ENCODE peak calls at places on chromosomes 4 and X, in five cellular contexts. O is GM12878, Y is K562, X is H1, S is HepG2. D is an unnamed sample.

GRCh38 chrX:115324194-115324593 is 34.7 kb downstream of the LUZP4 start:
- DNase-seq in O (no peak), Y (no peak), X (no peak), S (no peak), D (no peak)

GRCh38 chrX:107871136-107871535 is 45.5 kb downstream of the MID2 start:
- DNase-seq in O (no peak), Y (no peak), X (no peak), S (no peak), D (no peak)

GRCh38 chrX:85992811-85993229 is 54.5 kb downstream of the CHM start:
- DNase-seq in O (no peak), Y (peak), X (no peak), S (peak), D (peak)

GRCh38 chr4:150387983-150388382 is 194.0 kb upstream of the MAB21L2 start:
- DNase-seq in O (no peak), Y (no peak), X (no peak), S (no peak), D (no peak)

GRCh38 chrX:137742846-137743245 is 176.9 kb downstream of the ZIC3 start:
- DNase-seq in O (no peak), Y (no peak), X (no peak), S (no peak), D (no peak)

GRCh38 chr4:156503119-156503518 is 468.5 kb downstream of the PDGFC start:
- DNase-seq in O (no peak), Y (no peak), X (no peak), S (no peak), D (no peak)

GRCh38 chr4:83449009-83449408 is 6.6 kb downstream of the HELQ start:
- DNase-seq in O (no peak), Y (no peak), X (no peak), S (no peak), D (no peak)

GRCh38 chr4:123037809-123038208 is 115.4 kb upstream of the NUDT6 start:
- DNase-seq in O (no peak), Y (peak), X (no peak), S (peak), D (no peak)

GRCh38 chr4:137065306-137065705 is 467.0 kb downstream of the PCDH18 start:
- DNase-seq in O (no peak), Y (no peak), X (no peak), S (no peak), D (no peak)

GRCh38 chr4:40731792-40732245 is 17.9 kb upstream of the NSUN7 start:
- DNase-seq in O (no peak), Y (no peak), X (no peak), S (peak), D (no peak)

GRCh38 chr4:83604315-83604714 is 68.4 kb downstream of the GPAT3 start:
- DNase-seq in O (no peak), Y (no peak), X (no peak), S (no peak), D (no peak)

GRCh38 chrX:120408168-120408567 is 46.3 kb downstream of the ATP1B4 start:
- DNase-seq in O (no peak), Y (no peak), X (no peak), S (no peak), D (no peak)

GRCh38 chr4:94714360-94714759 is 43.4 kb upstream of the BMPR1B start:
- DNase-seq in O (no peak), Y (no peak), X (no peak), S (no peak), D (no peak)

GRCh38 chrX:64570204-64570603 is 175.0 kb upstream of the MTMR8 start:
- DNase-seq in O (no peak), Y (no peak), X (peak), S (no peak), D (no peak)

GRCh38 chr4:138636791-138637190 is 378.8 kb upstream of the NOCT start:
- DNase-seq in O (no peak), Y (no peak), X (no peak), S (no peak), D (no peak)

GRCh38 chr4:144357970-144358369 is 217.5 kb upstream of the GYPA start:
- DNase-seq in O (no peak), Y (no peak), X (no peak), S (no peak), D (no peak)

GRCh38 chr4:147879676-147880075 is 147.8 kb downstream of the ARHGAP10 start:
- DNase-seq in O (no peak), Y (no peak), X (no peak), S (no peak), D (no peak)

GRCh38 chr4:185580699-185581098 is 45.4 kb upstream of the PDLIM3 start:
- DNase-seq in O (no peak), Y (no peak), X (peak), S (no peak), D (no peak)

GRCh38 chr4:47486306-47486705 is 1.2 kb downstream of the ATP10D start:
- DNase-seq in O (no peak), Y (no peak), X (no peak), S (no peak), D (no peak)

GRCh38 chr4:4386296-4386735 is 586 bp upstream of the NSG1 start:
- DNase-seq in O (no peak), Y (no peak), X (peak), S (no peak), D (no peak)

GRCh38 chrX:71105638-71106037 is 902 bp downstream of the CXorf65 start:
- DNase-seq in O (no peak), Y (no peak), X (no peak), S (no peak), D (no peak)

GRCh38 chrX:137891431-137891830 is 325.5 kb downstream of the ZIC3 start:
- DNase-seq in O (no peak), Y (no peak), X (no peak), S (no peak), D (no peak)

GRCh38 chr4:137632842-137633241 is 100.5 kb upstream of the PCDH18 start:
- DNase-seq in O (no peak), Y (no peak), X (no peak), S (no peak), D (no peak)

GRCh38 chrX:109847257-109848187 is 114.5 kb upstream of the ACSL4 start:
- DNase-seq in O (no peak), Y (peak), X (no peak), S (peak), D (no peak)

DNA sequence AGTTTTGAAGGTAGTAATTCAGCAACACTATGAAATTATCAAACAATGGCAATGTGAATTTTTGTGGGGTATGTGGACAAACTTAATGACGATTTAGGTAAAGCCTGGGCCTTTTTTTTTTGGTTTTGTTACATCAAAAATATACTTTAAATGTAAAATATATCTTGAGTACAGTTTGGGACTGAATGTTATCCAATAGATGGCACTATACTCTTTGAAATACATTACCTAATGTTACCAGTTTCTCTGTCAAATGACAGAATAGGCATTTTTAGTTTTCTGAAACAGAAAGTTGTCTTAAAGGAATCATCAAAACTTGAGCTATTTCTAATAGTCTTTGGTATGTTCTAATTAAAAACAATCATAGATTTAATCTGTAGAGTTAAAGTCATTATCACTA is 1651.9 kb downstream of the C4orf33 start:
- DNase-seq in O (no peak), Y (no peak), X (no peak), S (no peak), D (peak)
- TF ChIP-seq JUND in O (no peak), Y (no peak), X (no peak), S (no peak), D (no peak)

DNA sequence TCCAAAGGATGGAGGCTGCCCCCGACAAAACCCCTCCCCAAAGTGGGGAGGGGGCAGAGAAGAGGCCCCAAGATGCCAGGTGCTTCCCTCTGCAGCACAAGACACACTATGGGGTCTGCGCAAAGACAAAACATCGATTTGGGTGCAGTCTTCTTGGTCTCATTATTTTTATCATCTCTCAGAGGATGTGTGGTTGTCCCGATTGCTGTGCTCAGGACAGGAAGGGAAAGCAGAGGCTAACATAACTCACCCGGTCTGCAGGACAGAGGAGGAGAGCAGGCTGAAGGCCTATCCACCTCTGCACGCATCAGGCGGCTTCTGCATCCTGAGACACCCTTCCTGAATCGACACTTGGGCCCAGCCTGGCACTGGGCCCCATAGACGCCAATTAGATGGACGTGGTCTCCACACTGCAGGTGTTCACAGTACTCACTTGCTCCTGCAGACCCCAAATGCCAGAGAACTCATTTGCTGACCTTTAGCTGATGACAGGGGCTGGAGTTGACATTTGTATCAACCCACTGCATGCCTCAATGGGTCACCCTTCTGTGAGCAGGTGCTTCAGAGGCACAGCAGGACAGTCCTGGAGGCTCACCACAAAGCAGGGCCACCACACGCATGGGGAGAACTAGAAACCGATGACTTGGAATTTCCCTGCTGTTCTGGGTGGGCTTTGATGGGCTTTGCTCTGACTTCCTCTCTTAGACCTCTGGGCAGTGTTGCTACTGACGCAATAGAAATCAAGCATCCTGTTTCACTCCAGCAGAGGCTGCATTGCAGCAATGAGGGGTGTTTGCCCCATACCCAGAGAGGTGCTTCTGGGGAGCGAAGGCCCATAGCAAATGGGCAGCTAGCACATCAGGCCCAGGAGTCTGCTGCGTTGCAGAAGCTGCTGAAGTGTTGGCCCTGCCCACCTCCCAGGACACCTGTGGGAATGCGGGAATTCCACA is 96.3 kb upstream of the ENPP6 start:
- DNase-seq in O (peak), Y (no peak), X (peak), S (no peak), D (no peak)
- TF ChIP-seq EZH2 in O (no peak), Y (no peak), X (no peak), S (no peak), D (no peak)

GRCh38 chr4:13559414-13559813 is 15.1 kb upstream of the NKX3-2 start:
- DNase-seq in O (no peak), Y (no peak), X (no peak), S (no peak), D (no peak)

GRCh38 chr4:13555325-13555724 is 11.0 kb upstream of the NKX3-2 start:
- DNase-seq in O (no peak), Y (no peak), X (no peak), S (no peak), D (no peak)

GRCh38 chr4:13561673-13562072 is 17.4 kb upstream of the NKX3-2 start:
- DNase-seq in O (no peak), Y (no peak), X (no peak), S (peak), D (no peak)

GRCh38 chr4:13562876-13563275 is 18.6 kb upstream of the NKX3-2 start:
- DNase-seq in O (no peak), Y (no peak), X (no peak), S (no peak), D (no peak)

GRCh38 chr4:13558881-13559280 is 14.6 kb upstream of the NKX3-2 start:
- DNase-seq in O (no peak), Y (no peak), X (no peak), S (no peak), D (no peak)
- TF ChIP-seq JUND in O (no peak), Y (no peak), X (no peak), S (no peak), D (no peak)

GRCh38 chr4:89110541-89110985 is 770 bp upstream of the TIGD2 start:
- DNase-seq in O (no peak), Y (peak), X (peak), S (no peak), D (no peak)
- TF ChIP-seq EZH2 in O (no peak), Y (no peak), X (peak), S (no peak), D (no peak)

DNA sequence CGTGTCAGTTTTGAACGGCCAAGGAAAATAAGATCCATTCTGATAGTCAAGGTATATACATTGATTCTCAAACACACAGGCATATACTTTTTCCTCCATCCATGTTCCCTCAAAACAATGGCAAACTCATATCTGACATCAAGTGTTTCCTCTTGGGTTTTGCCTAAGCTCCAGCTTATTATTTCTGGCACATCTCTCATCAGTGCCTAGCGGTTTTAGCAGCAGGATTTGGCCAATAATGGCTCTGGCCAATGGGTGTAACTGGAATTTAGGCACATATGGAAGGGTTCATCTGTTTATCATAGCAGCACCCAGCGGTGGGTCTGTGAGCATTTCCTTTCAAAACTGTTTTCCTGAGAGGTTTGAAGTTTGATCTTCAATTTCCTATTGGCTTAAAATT is 161.6 kb upstream of the TLL1 start:
- DNase-seq in O (no peak), Y (no peak), X (no peak), S (no peak), D (no peak)
- TF ChIP-seq JUND in O (no peak), Y (no peak), X (no peak), S (no peak), D (no peak)

DNA sequence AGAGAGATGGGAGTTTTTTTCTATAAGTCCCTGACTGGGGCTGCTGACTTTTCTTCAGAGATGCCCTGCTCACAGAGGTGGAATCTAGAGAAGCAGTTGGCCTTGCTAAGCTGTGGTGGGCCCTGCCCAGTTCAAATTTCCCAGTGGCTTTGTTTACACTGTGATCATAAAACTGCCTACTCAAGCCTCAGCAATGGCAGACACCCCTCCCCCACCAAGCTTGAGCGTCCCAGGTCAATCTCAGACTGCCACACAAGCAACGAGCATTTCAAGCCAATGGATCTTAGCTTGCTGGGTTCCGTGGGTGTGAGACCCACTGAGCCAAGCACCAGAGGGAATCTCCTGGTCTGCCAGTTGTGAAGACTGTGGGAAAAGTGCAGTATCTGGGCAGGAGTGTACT is 199.8 kb upstream of the WDFY3 start:
- DNase-seq in O (no peak), Y (no peak), X (no peak), S (no peak), D (no peak)
- TF ChIP-seq EZH2 in O (no peak), Y (no peak), X (no peak), S (no peak), D (no peak)

GRCh38 chr4:48979897-48980579 is 6.0 kb upstream of the CWH43 start:
- DNase-seq in O (no peak), Y (no peak), X (no peak), S (no peak), D (no peak)
- TF ChIP-seq JUND in O (no peak), Y (no peak), X (no peak), S (no peak), D (no peak)